ENCODE peak calls at places on chromosome 16, in seven cellular contexts. T, S, A, R, Z, F and G are unnamed samples.

GRCh38 chr16:11016524-11016988 is 72.2 kb downstream of the CLEC16A start:
- DNase-seq in T (no peak), S (no peak), A (no peak), R (no peak), Z (peak; percentile 91), F (no peak), G (no peak)

GRCh38 chr16:28264656-28265055 is 27.7 kb upstream of the SBK1 start:
- DNase-seq in T (no peak), S (no peak), A (peak; percentile 45), R (no peak), Z (no peak), F (no peak), G (no peak)

GRCh38 chr16:25371342-25371741 is 113.7 kb upstream of the ZKSCAN2 start:
- DNase-seq in T (no peak), S (no peak), A (no peak), R (no peak), Z (no peak), F (no peak), G (no peak)

GRCh38 chr16:70710422-70711210 is 24.8 kb upstream of the MTSS2 start:
- DNase-seq in T (no peak), S (no peak), A (no peak), R (no peak), Z (no peak), F (no peak), G (no peak)

GRCh38 chr16:3637371-3637923 is 17.0 kb upstream of the DNASE1 start:
- DNase-seq in T (peak; percentile 29), S (no peak), A (no peak), R (no peak), Z (peak; percentile 60), F (no peak), G (no peak)

GRCh38 chr16:81996664-81997529 is 14.4 kb downstream of the SDR42E1 start:
- DNase-seq in T (no peak), S (no peak), A (peak; percentile 45), R (no peak), Z (peak; percentile 52), F (no peak), G (no peak)

GRCh38 chr16:46690281-46691178 is 1.1 kb downstream of the ORC6 start:
- DNase-seq in T (no peak), S (no peak), A (no peak), R (no peak), Z (peak; percentile 79), F (no peak), G (no peak)

GRCh38 chr16:80123189-80123588 is 417.6 kb upstream of the DYNLRB2 start:
- DNase-seq in T (no peak), S (no peak), A (no peak), R (no peak), Z (no peak), F (no peak), G (no peak)

GRCh38 chr16:24381470-24382118 is 125.5 kb downstream of the CACNG3 start:
- DNase-seq in T (no peak), S (no peak), A (no peak), R (no peak), Z (no peak), F (no peak), G (no peak)

GRCh38 chr16:46693598-46693997 is 4.1 kb downstream of the ORC6 start:
- DNase-seq in T (no peak), S (no peak), A (no peak), R (no peak), Z (no peak), F (no peak), G (no peak)

GRCh38 chr16:51621610-51622009 is 470.5 kb upstream of the SALL1 start:
- DNase-seq in T (no peak), S (no peak), A (no peak), R (no peak), Z (no peak), F (no peak), G (no peak)

GRCh38 chr16:57383276-57384247 is 11.3 kb downstream of the CX3CL1 start:
- DNase-seq in T (no peak), S (no peak), A (no peak), R (no peak), Z (peak; percentile 44), F (no peak), G (no peak)

GRCh38 chr16:77223184-77223583 is 24.0 kb downstream of the SYCE1L start:
- DNase-seq in T (peak; percentile 35), S (no peak), A (peak; percentile 59), R (no peak), Z (no peak), F (no peak), G (no peak)

GRCh38 chr16:64586756-64587155 is 535.1 kb downstream of the CDH11 start:
- DNase-seq in T (no peak), S (no peak), A (no peak), R (no peak), Z (no peak), F (no peak), G (no peak)

GRCh38 chr16:84687715-84688114 is 12.1 kb upstream of the USP10 start:
- DNase-seq in T (no peak), S (no peak), A (no peak), R (no peak), Z (no peak), F (peak; percentile 76), G (no peak)

GRCh38 chr16:6602401-6602800 is 730.2 kb upstream of the RBFOX1 start:
- DNase-seq in T (no peak), S (no peak), A (no peak), R (no peak), Z (no peak), F (no peak), G (no peak)

GRCh38 chr16:83338138-83338537 is 469.6 kb upstream of the HSBP1 start:
- DNase-seq in T (no peak), S (no peak), A (no peak), R (no peak), Z (no peak), F (no peak), G (no peak)

GRCh38 chr16:54986404-54986803 is 55.7 kb downstream of the IRX5 start:
- DNase-seq in T (no peak), S (no peak), A (no peak), R (no peak), Z (no peak), F (no peak), G (no peak)

GRCh38 chr16:2027024-2028010 is 615 bp downstream of the NHERF2 start:
- DNase-seq in T (peak; percentile 72), S (no peak), A (peak; percentile 71), R (no peak), Z (peak; percentile 42), F (no peak), G (no peak)

GRCh38 chr16:48050871-48051270 is 104.9 kb downstream of the ABCC12 start:
- DNase-seq in T (no peak), S (no peak), A (no peak), R (no peak), Z (no peak), F (no peak), G (no peak)

GRCh38 chr16:58459344-58460218 is 40.4 kb upstream of the NDRG4 start:
- DNase-seq in T (no peak), S (no peak), A (no peak), R (no peak), Z (peak; percentile 62), F (no peak), G (no peak)
- TF ChIP-seq TAF1 in T (no peak), S (no peak), A (no peak), R (no peak), Z (no peak), F (no peak), G (no peak)

GRCh38 chr16:67885545-67885944 is 860 bp downstream of the NRN1L start:
- DNase-seq in T (no peak), S (no peak), A (no peak), R (no peak), Z (no peak), F (no peak), G (no peak)

GRCh38 chr16:67883146-67883871 is 1.4 kb upstream of the NRN1L start:
- DNase-seq in T (no peak), S (no peak), A (no peak), R (no peak), Z (peak; percentile 67), F (no peak), G (no peak)

GRCh38 chr16:67882374-67883145 is 2.1 kb upstream of the NRN1L start:
- DNase-seq in T (no peak), S (no peak), A (no peak), R (no peak), Z (no peak), F (no peak), G (no peak)

GRCh38 chr16:67884684-67885083 is at the start of gene NRN1L:
- DNase-seq in T (peak; percentile 99), S (peak; percentile 77), A (peak; percentile 93), R (no peak), Z (no peak), F (no peak), G (no peak)

GRCh38 chr16:67883872-67884261 is 818 bp upstream of the NRN1L start:
- DNase-seq in T (peak; percentile 90), S (no peak), A (peak; percentile 72), R (peak; percentile 90), Z (peak; percentile 51), F (no peak), G (peak; percentile 93)
- TF ChIP-seq TAF1 in T (no peak), S (no peak), A (no peak), R (no peak), Z (no peak), F (no peak), G (no peak)

DNA sequence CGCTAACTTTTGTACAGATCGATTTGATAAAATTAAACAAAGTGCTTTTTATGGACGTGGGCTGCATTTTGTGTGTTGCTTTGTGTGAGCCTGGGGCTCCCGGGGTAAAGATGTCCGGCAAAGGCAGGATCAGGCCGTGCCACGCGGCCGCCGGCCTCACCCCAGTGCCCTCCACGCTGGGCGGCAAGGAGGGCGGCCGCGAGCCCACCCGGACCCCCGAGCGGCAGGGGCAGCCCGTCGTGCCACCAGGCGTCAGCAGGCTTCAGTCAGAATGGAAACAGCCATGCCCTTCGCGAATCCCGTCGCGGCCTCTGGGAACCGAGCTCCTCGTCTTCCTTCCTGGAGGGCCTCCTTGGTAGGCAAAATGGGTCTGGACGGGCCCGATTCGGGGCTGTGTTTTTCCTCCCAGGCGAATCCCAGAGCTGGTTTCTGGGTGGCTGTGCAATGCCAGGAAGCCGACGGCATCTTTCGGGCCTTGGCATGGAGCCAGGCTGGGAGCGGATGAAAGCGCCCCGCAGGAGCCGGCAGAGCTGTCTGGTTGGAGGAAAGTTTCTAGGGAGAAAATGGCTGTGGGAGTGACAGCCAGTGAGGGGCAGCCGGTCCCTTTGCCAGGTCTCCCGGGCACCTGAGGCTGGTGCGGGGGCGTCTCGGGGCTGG is 5.5 kb downstream of the SOX8 start:
- DNase-seq in T (peak; percentile 61), S (no peak), A (no peak), R (no peak), Z (no peak), F (no peak), G (no peak)
- TF ChIP-seq TAF1 in T (no peak), S (no peak), A (no peak), R (no peak), Z (no peak), F (no peak), G (no peak)

DNA sequence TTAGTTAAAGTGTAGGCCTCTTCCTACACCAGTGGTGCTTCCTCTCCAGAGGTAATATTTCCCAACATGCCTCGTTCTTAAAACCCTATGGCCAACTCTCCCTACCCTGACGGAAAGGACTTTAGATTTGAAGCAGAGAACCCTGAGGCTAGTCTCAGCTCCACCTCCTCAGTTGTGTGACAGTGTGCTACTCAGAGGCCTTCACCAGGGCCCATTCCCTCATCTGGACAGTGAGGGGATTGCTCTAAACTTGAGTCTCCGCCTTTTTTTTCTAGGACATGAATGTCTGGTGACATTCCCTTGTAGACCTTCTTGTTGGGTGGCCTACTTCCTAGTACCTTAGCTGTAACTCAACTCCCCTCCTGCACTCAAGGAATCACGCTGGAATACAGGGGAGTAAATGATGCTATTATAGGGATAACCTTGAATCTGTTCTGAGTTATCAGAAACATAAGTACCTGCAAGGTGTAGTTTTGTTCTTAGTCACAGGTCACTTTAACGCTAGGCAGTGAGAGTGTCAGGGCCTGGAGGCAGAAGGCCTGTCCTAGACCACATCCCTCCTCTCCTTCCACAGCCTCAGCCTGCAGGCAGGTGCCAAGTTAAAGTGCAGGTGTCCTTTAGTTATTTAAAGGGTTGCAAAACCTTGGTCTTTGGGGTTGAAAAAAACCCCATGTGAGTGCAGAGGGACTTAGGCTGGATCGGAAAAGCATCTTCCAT is 26.9 kb downstream of the LDHD start:
- DNase-seq in T (no peak), S (no peak), A (no peak), R (no peak), Z (no peak), F (no peak), G (no peak)
- TF ChIP-seq TAF1 in T (no peak), S (no peak), A (no peak), R (no peak), Z (no peak), F (no peak), G (no peak)